ENCODE peak calls at places on chromosome 6, in nine cellular contexts. N is lung, R is SJSA1, X is lower lobe of right lung, T is H9, G is right cardiac atrium, F is fibroblast of lung, A is neuronal stem cell, S is K562. O is an unnamed sample. For H3K9me3, the result is how much of the 10 kb centered on the place peaks cover.

GRCh38 chr6:17107768-17108325 is 6.0 kb downstream of the STMND1 start:
- DNase-seq in N (no peak), R (no peak), X (no peak), T (no peak), G (no peak), F (no peak), A (no peak), S (no peak), O (no peak)

GRCh38 chr6:139540276-139540675 is 165.8 kb upstream of the CITED2 start:
- DNase-seq in N (no peak), R (no peak), X (no peak), T (no peak), G (no peak), F (peak), A (no peak), S (no peak), O (no peak)

GRCh38 chr6:217048-217659 is 75.1 kb upstream of the DUSP22 start:
- DNase-seq in N (no peak), R (no peak), X (no peak), T (peak), G (no peak), F (no peak), A (no peak), S (peak), O (peak)

GRCh38 chr6:36586606-36587005 is 7.6 kb upstream of the SRSF3 start:
- DNase-seq in N (no peak), R (no peak), X (no peak), T (no peak), G (no peak), F (no peak), A (no peak), S (no peak), O (no peak)

GRCh38 chr6:77447254-77447653 is 16.0 kb downstream of the HTR1B start:
- DNase-seq in N (no peak), R (no peak), X (no peak), T (no peak), G (no peak), F (no peak), A (no peak), S (no peak), O (no peak)

GRCh38 chr6:109008537-109008950 is 86.1 kb downstream of the SESN1 start:
- DNase-seq in N (no peak), R (no peak), X (no peak), T (no peak), G (no peak), F (peak), A (no peak), S (no peak), O (no peak)

GRCh38 chr6:53699462-53699861 is 33.9 kb upstream of the KLHL31 start:
- DNase-seq in N (no peak), R (no peak), X (no peak), T (no peak), G (no peak), F (no peak), A (no peak), S (no peak), O (no peak)

GRCh38 chr6:85923013-85923430 is 280.3 kb upstream of the SYNCRIP start:
- DNase-seq in N (no peak), R (peak), X (no peak), T (peak), G (no peak), F (peak), A (peak), S (peak), O (peak)

GRCh38 chr6:22884441-22884840 is 315.1 kb downstream of the HDGFL1 start:
- DNase-seq in N (no peak), R (no peak), X (no peak), T (no peak), G (no peak), F (no peak), A (no peak), S (no peak), O (no peak)

GRCh38 chr6:7721654-7722053 is 4.2 kb upstream of the BMP6 start:
- DNase-seq in N (no peak), R (peak), X (no peak), T (no peak), G (no peak), F (peak), A (no peak), S (peak), O (peak)

GRCh38 chr6:106979435-106979884 is 4.9 kb upstream of the CD24 start:
- DNase-seq in N (peak), R (peak), X (peak), T (peak), G (peak), F (peak), A (peak), S (peak), O (peak)

GRCh38 chr6:89387516-89388222 is 24.4 kb downstream of the RRAGD start:
- DNase-seq in N (no peak), R (no peak), X (no peak), T (no peak), G (no peak), F (no peak), A (no peak), S (no peak), O (no peak)

GRCh38 chr6:89385156-89385667 is 26.9 kb downstream of the RRAGD start:
- DNase-seq in N (no peak), R (peak), X (no peak), T (no peak), G (no peak), F (no peak), A (no peak), S (no peak), O (peak)

GRCh38 chr6:89386917-89387491 is 25.1 kb downstream of the RRAGD start:
- DNase-seq in N (no peak), R (no peak), X (no peak), T (no peak), G (no peak), F (no peak), A (no peak), S (no peak), O (no peak)

GRCh38 chr6:89385846-89386245 is 26.2 kb downstream of the RRAGD start:
- DNase-seq in N (no peak), R (no peak), X (no peak), T (no peak), G (no peak), F (no peak), A (no peak), S (no peak), O (no peak)

GRCh38 chr6:89388846-89389245 is 23.2 kb downstream of the RRAGD start:
- DNase-seq in N (no peak), R (no peak), X (no peak), T (no peak), G (no peak), F (no peak), A (no peak), S (no peak), O (no peak)
- H3K9me3 ChIP-seq in N (under half), R (under half), X (under half), T (under half), G (under half), F (under half), A (under half), S (under half), O (under half)

GRCh38 chr6:27359231-27359630 is 29.3 kb upstream of the ZNF391 start:
- DNase-seq in N (no peak), R (no peak), X (no peak), T (no peak), G (no peak), F (no peak), A (no peak), S (no peak), O (no peak)

GRCh38 chr6:27352850-27353249 is 35.7 kb upstream of the ZNF391 start:
- DNase-seq in N (no peak), R (no peak), X (no peak), T (no peak), G (no peak), F (no peak), A (no peak), S (no peak), O (no peak)

DNA sequence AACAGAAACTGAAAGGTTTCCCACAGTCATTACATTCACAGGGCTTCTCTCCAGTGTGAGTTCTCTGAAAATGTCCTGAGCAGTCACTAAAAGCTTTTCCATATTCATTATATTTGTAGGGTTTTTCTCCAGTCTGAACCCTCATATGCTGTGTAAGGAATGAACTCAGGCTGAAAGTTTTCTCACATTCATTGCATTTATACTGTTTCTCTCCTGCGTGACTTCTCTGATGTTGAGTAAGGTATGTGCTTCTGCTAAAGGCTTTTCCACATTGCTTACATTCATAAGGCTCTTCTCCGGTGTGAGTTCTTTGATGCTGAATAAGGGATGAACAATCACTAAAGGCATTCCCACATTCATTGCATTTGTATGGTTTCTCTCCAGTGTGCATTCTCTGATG is 29.8 kb upstream of the ZNF391 start:
- DNase-seq in N (no peak), R (no peak), X (no peak), T (no peak), G (no peak), F (no peak), A (no peak), S (no peak), O (no peak)
- H3K9me3 ChIP-seq in N (under half), R (under half), X (under half), T (under half), G (under half), F (under half), A (under half), S (under half), O (under half)

DNA sequence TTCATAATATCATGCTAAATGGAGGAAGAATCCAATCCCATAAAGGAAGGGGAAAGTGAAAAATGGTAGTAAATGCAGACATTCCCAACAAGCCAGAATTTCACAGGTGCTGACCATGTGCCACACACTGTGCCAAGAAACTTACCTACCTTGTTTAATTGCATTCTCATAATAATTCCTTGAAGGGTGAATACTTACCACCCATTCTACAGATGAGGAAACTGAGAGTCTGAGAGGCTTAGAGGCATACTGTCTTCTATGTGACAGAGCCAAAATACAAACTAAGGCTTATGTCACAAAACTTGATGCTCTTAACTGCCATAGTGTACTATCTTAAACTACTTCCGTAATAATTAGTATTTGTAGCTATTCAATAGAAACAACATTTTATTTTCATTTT is 454.7 kb downstream of the UTRN start:
- DNase-seq in N (no peak), R (no peak), X (no peak), T (no peak), G (no peak), F (no peak), A (no peak), S (no peak), O (no peak)
- H3K9me3 ChIP-seq in N (under half), R (under half), X (under half), T (under half), G (under half), F (under half), A (under half), S (under half), O (under half)

GRCh38 chr6:25138024-25138696 is 141.0 kb upstream of the CARMIL1 start:
- DNase-seq in N (peak), R (peak), X (no peak), T (no peak), G (peak), F (peak), A (no peak), S (peak), O (peak)

GRCh38 chr6:25133479-25133878 is 145.7 kb upstream of the CARMIL1 start:
- DNase-seq in N (no peak), R (no peak), X (no peak), T (no peak), G (no peak), F (no peak), A (no peak), S (no peak), O (no peak)

GRCh38 chr6:25138697-25139051 is 140.5 kb upstream of the CARMIL1 start:
- DNase-seq in N (no peak), R (peak), X (no peak), T (no peak), G (no peak), F (peak), A (no peak), S (no peak), O (no peak)

GRCh38 chr6:25137497-25137896 is 141.7 kb upstream of the CARMIL1 start:
- DNase-seq in N (no peak), R (no peak), X (no peak), T (no peak), G (no peak), F (no peak), A (no peak), S (no peak), O (no peak)

DNA sequence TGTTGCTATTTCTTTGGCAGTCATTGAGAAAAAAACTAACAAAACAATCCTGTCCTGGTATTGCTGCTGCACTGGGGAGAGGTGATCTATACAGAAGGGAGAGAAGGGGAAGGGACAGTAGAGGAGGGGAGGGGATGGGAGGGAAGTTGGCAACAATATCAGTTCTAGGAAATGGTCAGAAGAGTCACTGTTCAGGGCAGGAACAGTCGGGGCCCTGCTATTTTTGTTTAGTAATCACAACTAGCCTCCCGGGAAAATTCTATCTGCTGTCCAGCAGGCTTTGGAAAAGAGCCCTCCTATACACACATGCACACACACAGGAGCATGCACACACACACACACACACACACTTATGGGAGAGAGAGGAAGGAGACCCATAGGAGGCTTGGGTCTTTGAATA is 142.3 kb upstream of the CARMIL1 start:
- DNase-seq in N (no peak), R (no peak), X (no peak), T (no peak), G (no peak), F (no peak), A (no peak), S (peak), O (no peak)
- H3K9me3 ChIP-seq in N (under half), R (under half), X (under half), T (under half), G (under half), F (under half), A (under half), S (under half), O (under half)

GRCh38 chr6:100453701-100454521 is 10.8 kb downstream of the SIM1 start:
- DNase-seq in N (no peak), R (no peak), X (no peak), T (peak), G (no peak), F (no peak), A (peak), S (no peak), O (no peak)

GRCh38 chr6:100454571-100455229 is 10.0 kb downstream of the SIM1 start:
- DNase-seq in N (no peak), R (no peak), X (no peak), T (no peak), G (no peak), F (no peak), A (no peak), S (no peak), O (no peak)

GRCh38 chr6:100452998-100453397 is 11.7 kb downstream of the SIM1 start:
- DNase-seq in N (no peak), R (no peak), X (no peak), T (no peak), G (no peak), F (no peak), A (no peak), S (no peak), O (no peak)

GRCh38 chr6:100449239-100449691 is 15.5 kb downstream of the SIM1 start:
- DNase-seq in N (no peak), R (no peak), X (no peak), T (peak), G (no peak), F (no peak), A (no peak), S (no peak), O (no peak)

DNA sequence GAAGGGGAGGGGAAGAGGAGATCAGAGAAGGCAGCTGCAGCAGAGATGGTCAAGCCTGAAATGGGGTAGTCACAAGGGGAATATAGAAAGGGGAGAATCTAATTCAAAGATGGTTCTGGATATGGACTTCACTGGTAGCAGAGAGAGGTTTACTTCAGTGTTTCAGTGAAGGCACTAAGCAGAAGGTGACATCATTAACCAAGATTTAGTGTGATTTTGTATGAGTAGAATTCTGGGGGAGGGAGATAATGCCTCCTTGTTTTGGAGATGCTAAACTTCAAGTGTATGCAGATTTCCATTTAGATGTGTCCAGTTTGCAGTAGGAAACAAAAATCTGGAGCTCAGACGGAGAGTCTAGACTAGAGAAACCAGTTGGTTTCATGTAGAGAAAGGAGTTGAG is 13.1 kb downstream of the SIM1 start:
- DNase-seq in N (no peak), R (no peak), X (no peak), T (no peak), G (no peak), F (no peak), A (no peak), S (no peak), O (no peak)
- H3K9me3 ChIP-seq in N (under half), R (under half), X (under half), T (under half), G (under half), F (under half), A (under half), S (under half), O (under half)